ENCODE peak calls at places on chromosomes 3 and 15, in eight cellular contexts. Y is left lung, C is A673, E is RWPE1, D is brain microvascular endothelial cell, P is endothelial cell, V is GM12865, T is AG10803. H is an unnamed sample.

GRCh38 chr3:30081904-30082303 is 524.5 kb upstream of the TGFBR2 start:
- DNase-seq in D (no peak), P (no peak), T (no peak), E (no peak), V (no peak), Y (no peak), C (no peak), H (no peak)

GRCh38 chr3:197490098-197490497 is 65.7 kb downstream of the BDH1 start:
- DNase-seq in C (no peak), T (peak), V (no peak), E (peak), P (no peak), Y (no peak), D (peak), H (no peak)

GRCh38 chr3:90062631-90063200 is 955.3 kb downstream of the EPHA3 start:
- DNase-seq in V (no peak), P (no peak), C (no peak), T (no peak), D (no peak), E (no peak), Y (no peak), H (no peak)

GRCh38 chr3:178479860-178480259 is 56.4 kb upstream of the KCNMB2 start:
- DNase-seq in V (peak), C (no peak), T (no peak), D (no peak), E (no peak), P (no peak), Y (no peak), H (no peak)

GRCh38 chr3:14915636-14916222 is 31.7 kb upstream of the NR2C2 start:
- DNase-seq in D (no peak), P (no peak), C (no peak), T (no peak), E (no peak), V (no peak), Y (no peak), H (no peak)

GRCh38 chr3:67001086-67001861 is 3.2 kb downstream of the KBTBD8 start:
- DNase-seq in E (no peak), C (no peak), D (no peak), Y (no peak), T (no peak), V (no peak), P (no peak), H (no peak)

GRCh38 chr3:124607163-124607562 is 123.1 kb upstream of the UMPS start:
- DNase-seq in Y (no peak), T (peak), V (no peak), C (no peak), D (peak), P (no peak), E (peak), H (no peak)

GRCh38 chr3:100635273-100635701 is 25.9 kb downstream of the ADGRG7 start:
- DNase-seq in C (no peak), E (no peak), T (no peak), D (no peak), P (no peak), Y (no peak), V (no peak), H (no peak)

GRCh38 chr3:171162986-171163723 is 136.6 kb upstream of the SLC2A2 start:
- DNase-seq in E (no peak), V (peak), T (no peak), C (no peak), P (no peak), D (peak), Y (no peak), H (no peak)

GRCh38 chr3:136713961-136714514 is 38.1 kb downstream of the STAG1 start:
- DNase-seq in T (no peak), D (no peak), Y (peak), V (no peak), C (no peak), P (no peak), E (no peak), H (no peak)

GRCh38 chr3:123522666-123523412 is 62.0 kb downstream of the HACD2 start:
- DNase-seq in C (no peak), V (no peak), P (no peak), Y (no peak), D (no peak), E (no peak), T (no peak), H (no peak)

GRCh38 chr15:65248506-65248905 is 37.2 kb upstream of the CILP start:
- DNase-seq in V (no peak), T (no peak), P (no peak), Y (no peak), C (no peak), E (no peak), D (no peak), H (no peak)

GRCh38 chr3:80087769-80088168 is 320.0 kb upstream of the ROBO1 start:
- DNase-seq in V (no peak), T (no peak), E (peak), D (no peak), C (peak), Y (no peak), P (no peak), H (no peak)

GRCh38 chr3:46666471-46666845 is 27.0 kb downstream of the ALS2CL start:
- DNase-seq in D (no peak), T (no peak), Y (peak), P (no peak), E (no peak), V (no peak), C (no peak), H (no peak)

GRCh38 chr15:76996526-76997401 is 1.8 kb downstream of the PSTPIP1 start:
- DNase-seq in D (no peak), Y (peak), P (no peak), C (no peak), V (no peak), E (peak), T (peak), H (no peak)

GRCh38 chr3:197331131-197331530 is 32.7 kb upstream of the DLG1 start:
- DNase-seq in Y (no peak), T (peak), E (no peak), V (peak), P (no peak), D (no peak), C (peak), H (no peak)

GRCh38 chr15:55344206-55344605 is 25.2 kb downstream of the PIGB start:
- DNase-seq in V (peak), E (no peak), D (peak), Y (no peak), T (peak), P (no peak), C (peak), H (no peak)

GRCh38 chr15:92634641-92635272 is 20.8 kb downstream of the FAM174B start:
- DNase-seq in C (no peak), P (no peak), D (no peak), Y (no peak), E (no peak), T (no peak), V (no peak), H (no peak)

GRCh38 chr3:176916777-176917176 is 280.5 kb downstream of the TBL1XR1 start:
- DNase-seq in C (no peak), V (no peak), T (no peak), E (peak), D (no peak), P (no peak), Y (no peak), H (no peak)

GRCh38 chr3:61008168-61008737 is 243.0 kb downstream of the FHIT start:
- DNase-seq in E (no peak), P (no peak), D (no peak), V (no peak), C (no peak), Y (no peak), T (no peak), H (no peak)

GRCh38 chr3:34235096-34235495 is 436.7 kb downstream of the PDCD6IP start:
- DNase-seq in P (no peak), Y (no peak), D (no peak), C (no peak), T (no peak), V (no peak), E (no peak), H (no peak)

GRCh38 chr15:99058421-99058870 is 46.4 kb upstream of the SYNM start:
- DNase-seq in E (no peak), T (no peak), D (no peak), Y (no peak), P (no peak), V (no peak), C (no peak), H (no peak)

GRCh38 chr3:38226273-38226672 is 39.3 kb upstream of the SLC22A13 start:
- DNase-seq in C (no peak), Y (no peak), T (peak), P (no peak), D (peak), V (no peak), E (no peak), H (no peak)

GRCh38 chr15:33234019-33234418 is 39.5 kb upstream of the FMN1 start:
- DNase-seq in D (peak), Y (no peak), P (peak), E (peak), T (peak), C (peak), V (peak), H (no peak)

GRCh38 chr3:10437272-10437994 is 68.0 kb downstream of the ATP2B2 start:
- DNase-seq in P (no peak), T (peak), C (peak), E (no peak), V (peak), D (peak), Y (no peak), H (no peak)

DNA sequence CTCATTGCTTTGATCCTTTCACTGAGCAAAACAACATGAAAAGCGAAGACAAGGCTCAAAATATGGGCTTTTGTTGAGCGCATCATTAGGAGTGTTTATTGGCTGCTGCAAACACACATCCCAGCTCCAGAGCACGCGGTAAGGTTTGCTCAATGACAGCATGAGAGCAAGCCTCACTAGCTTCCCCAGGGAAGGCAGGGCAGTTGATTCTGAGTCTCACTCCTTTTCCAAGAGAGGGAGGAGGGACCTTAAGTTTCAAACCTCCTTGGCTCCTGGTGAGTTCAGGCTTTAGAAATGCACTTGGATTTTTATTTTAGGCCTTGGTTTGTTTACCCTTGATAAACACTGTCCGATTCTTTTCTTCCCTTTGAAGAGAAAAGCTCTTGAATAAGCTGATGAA is 69.2 kb upstream of the CACNA2D3 start:
- DNase-seq in T (no peak), C (no peak), P (no peak), Y (no peak), V (no peak), E (no peak), D (no peak), H (no peak)
- TF ChIP-seq CTCF in T (no peak), C (no peak), P (no peak), Y (no peak), V (no peak), E (no peak), D (no peak), H (no peak)

DNA sequence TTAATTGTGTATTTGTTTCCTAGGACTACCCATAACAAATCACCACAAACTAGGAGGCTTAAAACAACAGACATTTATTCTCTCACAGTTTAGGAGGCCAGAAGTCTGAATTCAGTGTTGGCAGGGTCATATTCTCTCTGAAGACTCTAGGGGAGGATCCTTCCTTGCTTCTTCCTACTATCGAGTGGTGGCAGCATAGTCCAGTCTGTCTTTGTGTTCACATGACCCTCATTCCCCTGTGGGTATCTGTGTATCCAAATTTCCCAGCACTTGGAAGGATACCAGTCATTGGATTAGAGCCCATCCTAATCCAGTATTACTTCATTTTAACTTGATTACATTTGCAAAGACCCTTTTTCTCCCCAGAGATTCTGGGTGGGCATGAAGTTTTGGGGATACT is 63.8 kb downstream of the GMPS start:
- DNase-seq in P (no peak), T (peak), D (no peak), C (no peak), V (no peak), E (no peak), Y (no peak), H (no peak)
- TF ChIP-seq CTCF in P (no peak), T (no peak), D (peak), C (no peak), V (no peak), E (no peak), Y (no peak), H (no peak)

GRCh38 chr3:13519392-13519791 is 29.5 kb upstream of the FBLN2 start:
- DNase-seq in Y (peak), T (no peak), V (no peak), P (no peak), E (no peak), C (no peak), D (no peak), H (no peak)

GRCh38 chr3:13521309-13521708 is 27.6 kb upstream of the FBLN2 start:
- DNase-seq in C (no peak), Y (no peak), P (no peak), V (no peak), E (no peak), D (no peak), T (no peak), H (no peak)

GRCh38 chr3:13520326-13520880 is 28.5 kb upstream of the FBLN2 start:
- DNase-seq in E (no peak), T (no peak), Y (peak), C (no peak), D (no peak), V (no peak), P (no peak), H (no peak)

GRCh38 chr3:13517253-13517977 is 31.5 kb upstream of the FBLN2 start:
- DNase-seq in E (no peak), V (no peak), P (no peak), C (no peak), Y (peak), T (no peak), D (no peak), H (no peak)

GRCh38 chr3:13518516-13519351 is 30.2 kb upstream of the FBLN2 start:
- DNase-seq in D (no peak), Y (peak), V (no peak), P (no peak), T (peak), C (no peak), E (no peak), H (no peak)
- TF ChIP-seq CTCF in D (no peak), Y (no peak), V (no peak), P (no peak), T (no peak), C (no peak), E (no peak), H (no peak)

DNA sequence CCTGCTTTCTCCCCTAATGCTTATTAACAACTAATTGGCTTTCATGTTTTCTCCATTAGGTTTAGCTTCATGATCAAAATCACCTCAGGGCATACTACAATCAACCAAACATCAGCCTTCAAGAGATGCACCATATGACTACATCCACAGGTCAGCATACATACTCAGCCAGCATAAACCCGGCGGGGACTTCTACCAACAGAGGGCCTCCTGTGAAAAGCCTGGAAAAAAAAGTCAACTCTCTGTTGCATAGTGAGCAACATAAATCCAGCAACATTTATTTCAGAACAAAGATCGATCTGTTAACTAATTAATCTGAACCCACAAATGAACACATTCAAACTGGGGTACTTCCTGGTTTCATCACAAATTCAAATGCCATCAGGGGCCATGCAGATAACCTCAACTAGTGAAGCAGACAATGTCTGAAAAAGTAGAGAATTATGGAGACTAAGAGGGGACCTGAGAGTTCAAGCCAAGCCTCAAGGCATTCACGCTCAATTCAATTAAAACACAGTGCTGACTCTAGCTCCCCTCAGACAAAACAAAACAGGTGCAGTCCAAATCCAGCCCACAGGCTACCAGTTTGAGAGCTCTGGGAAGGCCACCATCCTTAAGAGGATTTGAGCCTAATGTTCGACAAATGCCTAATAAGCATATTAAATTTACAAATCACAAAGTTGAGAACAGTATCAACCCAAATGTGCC is 124.5 kb downstream of the MAGI1 start:
- DNase-seq in V (no peak), D (no peak), T (no peak), C (peak), P (no peak), E (no peak), Y (no peak), H (no peak)
- TF ChIP-seq CTCF in V (no peak), D (peak), T (peak), C (peak), P (no peak), E (no peak), Y (no peak), H (no peak)

GRCh38 chr15:82880704-82881103 is 71.3 kb downstream of the WHAMM start:
- DNase-seq in T (no peak), P (no peak), E (no peak), D (no peak), Y (no peak), V (peak), C (no peak), H (no peak)
- TF ChIP-seq CTCF in T (no peak), P (no peak), E (no peak), D (no peak), Y (no peak), V (no peak), C (no peak), H (no peak)

DNA sequence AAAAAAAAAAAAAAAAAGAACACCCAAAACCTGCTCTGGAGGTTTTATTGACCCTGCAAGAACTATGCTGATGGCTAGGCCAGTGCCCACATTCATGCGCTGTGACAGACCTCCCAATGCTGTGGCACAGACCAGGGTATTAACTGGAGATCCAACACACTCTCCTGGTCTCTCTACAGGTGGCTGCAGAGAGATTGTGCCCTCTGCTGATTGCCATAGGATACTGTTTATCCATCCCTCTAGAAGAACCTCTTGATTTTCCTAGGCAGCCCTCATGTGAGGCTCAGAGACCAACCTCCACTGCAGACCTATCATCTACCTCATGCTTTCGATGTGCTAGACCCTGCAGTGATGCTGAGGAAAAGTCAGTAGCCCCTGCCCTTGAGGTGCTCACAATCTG is 125.5 kb upstream of the TRIM42 start:
- DNase-seq in P (no peak), E (peak), V (no peak), C (no peak), D (no peak), T (no peak), Y (no peak), H (no peak)
- TF ChIP-seq CTCF in P (no peak), E (no peak), V (no peak), C (no peak), D (peak), T (no peak), Y (no peak), H (no peak)

DNA sequence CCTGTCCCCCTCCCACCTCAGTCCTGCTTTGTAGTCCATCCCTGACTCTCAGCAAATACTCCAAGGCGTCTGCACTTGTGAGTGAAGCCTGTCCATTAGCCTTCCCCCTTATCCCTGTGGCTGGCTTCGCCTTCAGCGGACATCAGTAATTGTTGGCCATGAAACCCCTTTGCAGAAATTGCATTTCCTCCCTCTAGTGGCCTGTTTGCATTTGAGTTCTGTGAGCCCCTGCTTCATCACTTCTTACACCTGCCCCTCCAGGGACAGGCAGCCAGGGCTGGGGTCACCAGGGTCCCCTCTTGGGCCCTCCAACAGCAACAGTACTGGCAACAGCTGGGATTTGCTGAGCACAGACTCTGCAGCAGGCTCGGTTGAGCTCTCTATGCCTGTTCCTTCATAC is 9.0 kb upstream of the LRRK1 start:
- DNase-seq in V (no peak), Y (no peak), E (no peak), D (no peak), C (no peak), T (no peak), P (no peak), H (no peak)
- TF ChIP-seq CTCF in V (no peak), Y (no peak), E (no peak), D (peak), C (peak), T (peak), P (peak), H (no peak)

GRCh38 chr15:39629376-39629775 is 48.5 kb downstream of the THBS1 start:
- DNase-seq in P (no peak), D (no peak), Y (no peak), V (peak), T (no peak), E (peak), C (no peak), H (no peak)

GRCh38 chr15:39628821-39629220 is 47.9 kb downstream of the THBS1 start:
- DNase-seq in C (no peak), T (peak), D (no peak), Y (no peak), P (no peak), E (no peak), V (no peak), H (no peak)

GRCh38 chr15:39627456-39628130 is 46.7 kb downstream of the THBS1 start:
- DNase-seq in E (no peak), D (no peak), Y (no peak), C (no peak), V (no peak), T (no peak), P (no peak), H (no peak)

GRCh38 chr15:39629906-39630305 is 49.0 kb downstream of the THBS1 start:
- DNase-seq in E (peak), D (no peak), T (no peak), Y (no peak), P (no peak), C (no peak), V (no peak), H (no peak)

GRCh38 chr15:39628131-39628482 is 47.2 kb downstream of the THBS1 start:
- DNase-seq in Y (no peak), D (no peak), V (no peak), T (no peak), C (no peak), P (no peak), E (no peak), H (no peak)
- TF ChIP-seq CTCF in Y (no peak), D (peak), V (no peak), T (peak), C (no peak), P (no peak), E (no peak), H (no peak)

DNA sequence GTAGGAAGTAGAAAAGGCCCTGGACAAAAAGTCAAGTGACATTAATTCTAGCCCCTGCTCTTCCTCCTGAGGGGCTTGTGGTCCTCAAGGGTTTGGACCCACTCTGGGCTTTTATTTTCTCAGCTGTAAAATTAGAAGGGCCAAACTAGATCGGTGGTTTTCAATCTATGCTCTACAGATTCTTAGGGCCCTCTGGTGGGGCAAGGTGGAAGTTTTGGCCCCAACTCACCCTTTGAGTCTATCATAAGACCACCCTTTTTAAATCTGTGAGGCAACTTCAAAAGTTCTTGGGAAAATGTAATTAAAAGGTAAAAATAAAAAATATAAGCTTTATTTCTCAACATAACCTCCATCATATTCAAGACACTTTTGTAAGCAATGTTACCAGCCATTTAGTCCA is 25.6 kb upstream of the CFAP161 start:
- DNase-seq in T (no peak), P (peak), E (no peak), V (peak), D (no peak), C (peak), Y (no peak), H (no peak)
- TF ChIP-seq CTCF in T (peak), P (peak), E (no peak), V (peak), D (peak), C (peak), Y (peak), H (no peak)

GRCh38 chr15:53437985-53438841 is 321.2 kb downstream of the WDR72 start:
- DNase-seq in P (no peak), C (no peak), T (no peak), Y (no peak), V (no peak), D (no peak), E (no peak), H (no peak)
- TF ChIP-seq CTCF in P (no peak), C (no peak), T (no peak), Y (no peak), V (no peak), D (no peak), E (no peak), H (no peak)